ENCODE peak calls at places on chromosomes 13 and 19, in ten cellular contexts. K is colonic mucosa; Y is transverse colon; B is testis; G is endothelial cell of umbilical vein; Z is effector memory CD4-positive, alpha-beta T cell; V is PC-9; P is prostate gland; L is CD8-positive, alpha-beta T cell; T is lower lobe of right lung. W is an unnamed sample.

GRCh38 chr19:58566989-58567388 is 6.1 kb downstream of the MZF1 start:
- DNase-seq in K (no peak), T (no peak), P (no peak), Y (peak; percentile 3), Z (no peak), L (no peak), V (no peak), G (no peak), B (no peak), W (peak; percentile 3)

GRCh38 chr13:42047561-42048322 is 706 bp upstream of the DGKH start:
- DNase-seq in P (peak; percentile 40), B (peak; percentile 54), Z (no peak), L (peak; percentile 18), T (peak; percentile 58), K (peak; percentile 74), V (no peak), Y (peak; percentile 76), G (peak; percentile 63), W (peak; percentile 35)

GRCh38 chr13:76383671-76384461 is 502.3 kb downstream of the KCTD12 start:
- DNase-seq in Y (peak; percentile 7), P (no peak), Z (no peak), G (peak; percentile 69), K (peak; percentile 20), B (peak; percentile 14), T (no peak), V (peak; percentile 48), L (no peak), W (no peak)

GRCh38 chr13:76791290-76791664 is 94.9 kb downstream of the KCTD12 start:
- DNase-seq in T (no peak), K (no peak), B (no peak), Z (no peak), V (no peak), Y (no peak), G (no peak), P (no peak), L (no peak), W (no peak)

GRCh38 chr19:1507192-1507660 is 5.6 kb downstream of the ADAMTSL5 start:
- DNase-seq in B (no peak), G (no peak), P (no peak), Y (no peak), T (no peak), K (no peak), Z (no peak), L (no peak), V (no peak), W (peak; percentile 43)

GRCh38 chr19:16025108-16026101 is 50.9 kb upstream of the TPM4 start:
- DNase-seq in B (peak; percentile 64), L (no peak), K (no peak), Z (no peak), G (peak; percentile 49), Y (peak; percentile 39), V (peak; percentile 81), P (no peak), T (no peak), W (no peak)

GRCh38 chr19:20287070-20287469 is 120.1 kb downstream of the ZNF486 start:
- DNase-seq in B (no peak), L (no peak), V (no peak), G (no peak), Z (no peak), K (no peak), T (no peak), P (no peak), Y (no peak), W (no peak)

GRCh38 chr19:41541990-41542584 is 33.9 kb upstream of the CEACAM21 start:
- DNase-seq in Z (peak; percentile 62), P (no peak), K (peak; percentile 76), G (peak; percentile 67), L (peak; percentile 83), T (peak; percentile 83), B (peak; percentile 71), Y (peak; percentile 74), V (no peak), W (peak; percentile 36)

GRCh38 chr19:38812841-38813320 is at the start of gene LGALS4:
- DNase-seq in K (peak; percentile 96), V (no peak), B (no peak), T (peak; percentile 52), Z (no peak), L (no peak), G (no peak), P (no peak), Y (peak; percentile 93), W (no peak)

GRCh38 chr19:38816131-38816750 is 3.5 kb upstream of the LGALS4 start:
- DNase-seq in T (no peak), B (no peak), Y (no peak), P (no peak), V (no peak), K (no peak), L (no peak), Z (no peak), G (no peak), W (no peak)

GRCh38 chr19:38815059-38816001 is 2.6 kb upstream of the LGALS4 start:
- DNase-seq in V (peak; percentile 33), Y (peak; percentile 73), B (peak; percentile 62), G (no peak), T (no peak), P (no peak), Z (no peak), L (no peak), K (peak; percentile 77), W (no peak)

GRCh38 chr19:38813323-38813722 is 578 bp upstream of the LGALS4 start:
- DNase-seq in P (no peak), T (peak; percentile 3), B (no peak), Z (no peak), L (no peak), V (no peak), K (no peak), G (no peak), Y (no peak), W (no peak)

GRCh38 chr19:38817081-38817480 is 4.3 kb upstream of the LGALS4 start:
- DNase-seq in K (no peak), Y (no peak), L (no peak), B (no peak), Z (no peak), G (no peak), T (no peak), V (no peak), P (no peak), W (no peak)
- H3K27ac ChIP-seq in K (peak overlapping the region; percentile 93), Y (peak overlapping the region; percentile 92), L (no peak overlapping the region), B (no peak overlapping the region), Z (no peak overlapping the region), G (no peak overlapping the region), T (no peak overlapping the region), V (no peak overlapping the region), P (no peak overlapping the region), W (no peak overlapping the region)

GRCh38 chr13:98584668-98585397 is 7.9 kb upstream of the STK24 start:
- DNase-seq in B (no peak), V (no peak), G (no peak), T (no peak), P (no peak), Y (no peak), L (no peak), Z (no peak), K (no peak), W (no peak)

GRCh38 chr13:98585946-98586345 is 9.0 kb upstream of the STK24 start:
- DNase-seq in Y (no peak), T (no peak), L (no peak), K (no peak), P (no peak), G (no peak), B (no peak), Z (no peak), V (no peak), W (no peak)

GRCh38 chr13:98586400-98587144 is 9.7 kb upstream of the STK24 start:
- DNase-seq in K (no peak), V (peak; percentile 72), T (no peak), Z (no peak), Y (no peak), B (no peak), G (no peak), P (no peak), L (no peak), W (no peak)

GRCh38 chr13:98582947-98583346 is 6.0 kb upstream of the STK24 start:
- DNase-seq in K (no peak), L (no peak), P (peak; percentile 21), T (no peak), Z (no peak), G (no peak), V (no peak), Y (no peak), B (no peak), W (no peak)

DNA sequence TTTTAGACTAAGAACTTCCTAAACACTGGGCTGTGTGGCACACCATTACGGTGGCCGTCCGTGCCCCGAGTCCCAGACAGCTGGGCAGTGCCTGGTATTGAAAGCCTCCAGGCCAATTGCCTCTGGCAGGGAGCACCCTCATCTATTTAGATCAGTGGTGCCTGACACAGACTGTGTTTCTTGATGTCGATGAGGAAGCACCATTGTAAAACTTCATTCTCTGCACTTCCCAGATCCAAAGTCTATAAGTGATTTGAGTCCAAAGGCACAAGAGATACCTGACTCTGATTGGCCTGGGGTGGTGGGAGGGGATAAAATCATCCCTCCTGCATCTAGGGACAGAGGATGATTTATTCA is 8.5 kb upstream of the STK24 start:
- DNase-seq in B (no peak), L (no peak), T (no peak), G (no peak), P (no peak), V (no peak), K (peak; percentile 48), Z (no peak), Y (peak; percentile 44), W (no peak)
- H3K4me1 ChIP-seq in B (peaks cover 3% of the 10 kb centered on the region), L (no peaks in the 10 kb centered on the region), T (peaks cover 18% of the 10 kb centered on the region), G (no peaks in the 10 kb centered on the region), P (no peaks in the 10 kb centered on the region), V (peaks cover 41% of the 10 kb centered on the region), K (no peaks in the 10 kb centered on the region), Z (no peaks in the 10 kb centered on the region), Y (peaks cover 18% of the 10 kb centered on the region), W (no peaks in the 10 kb centered on the region)

GRCh38 chr13:84654654-84655244 is 772.5 kb upstream of the SLITRK1 start:
- DNase-seq in B (no peak), V (no peak), G (no peak), Y (no peak), L (no peak), Z (no peak), T (no peak), P (no peak), K (no peak), W (no peak)
- H3K27ac ChIP-seq in B (no peak overlapping the region), V (no peak overlapping the region), G (no peak overlapping the region), Y (no peak overlapping the region), L (no peak overlapping the region), Z (no peak overlapping the region), T (no peak overlapping the region), P (no peak overlapping the region), K (no peak overlapping the region), W (no peak overlapping the region)

GRCh38 chr13:49776871-49777270 is 15.6 kb downstream of the KPNA3 start:
- DNase-seq in V (no peak), Y (no peak), B (no peak), G (no peak), P (no peak), Z (no peak), L (no peak), T (no peak), K (no peak), W (no peak)

GRCh38 chr13:49781791-49782190 is 10.7 kb downstream of the KPNA3 start:
- DNase-seq in Z (no peak), P (no peak), Y (no peak), G (no peak), T (no peak), V (no peak), K (no peak), B (no peak), L (no peak), W (no peak)

GRCh38 chr13:49782784-49783183 is 9.7 kb downstream of the KPNA3 start:
- DNase-seq in T (no peak), B (no peak), Z (no peak), G (no peak), V (no peak), P (no peak), Y (no peak), K (no peak), L (no peak), W (no peak)

GRCh38 chr13:49777746-49778614 is 14.5 kb downstream of the KPNA3 start:
- DNase-seq in P (no peak), L (no peak), K (no peak), G (no peak), B (no peak), Z (no peak), Y (no peak), T (no peak), V (no peak), W (no peak)

DNA sequence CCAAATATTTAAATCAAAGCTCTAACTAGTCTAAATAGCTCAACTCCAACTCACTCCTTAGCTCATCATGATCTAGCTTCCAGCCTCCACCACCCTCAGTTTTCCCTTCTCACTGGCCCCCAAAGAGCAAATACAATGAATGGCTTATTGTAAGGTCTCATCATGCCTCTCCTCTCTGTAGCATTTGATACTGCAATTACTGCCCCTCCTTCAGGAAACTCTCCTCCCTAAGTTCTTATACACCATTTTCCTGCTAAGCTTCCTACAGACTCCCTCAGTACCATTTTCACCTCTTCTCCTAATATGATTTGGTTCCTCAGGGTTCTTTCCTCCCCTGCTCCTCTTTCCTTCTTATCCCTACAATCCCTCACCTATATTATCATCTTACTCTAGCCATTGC is 12.8 kb downstream of the KPNA3 start:
- DNase-seq in T (no peak), B (no peak), L (no peak), Z (no peak), G (no peak), Y (no peak), V (no peak), K (no peak), P (no peak), W (no peak)
- H3K4me1 ChIP-seq in T (no peaks in the 10 kb centered on the region), B (peaks cover 6% of the 10 kb centered on the region), L (peaks cover 15% of the 10 kb centered on the region), Z (no peaks in the 10 kb centered on the region), G (no peaks in the 10 kb centered on the region), Y (peaks cover 40% of the 10 kb centered on the region), V (peaks cover 25% of the 10 kb centered on the region), K (no peaks in the 10 kb centered on the region), P (no peaks in the 10 kb centered on the region), W (peaks cover 8% of the 10 kb centered on the region)

W was measured in uterus.